ENCODE peak calls at places on chromosomes 6 and 20, in six cellular contexts. Z is uterus, R is fibroblast of the conjunctiva, C is activated gamma-delta T cell treated with Interleukin-2 at 50 U/mL for 16 hours, X is retina, F is ELF-1. Q is an unnamed sample.

GRCh38 chr20:21373436-21373835 is 23.9 kb downstream of the NKX2-4 start:
- DNase-seq in Z (no peak), R (no peak), C (no peak), X (no peak), F (no peak), Q (no peak)

GRCh38 chr6:97102152-97102790 is 177.7 kb downstream of the KLHL32 start:
- DNase-seq in Z (no peak), R (no peak), C (no peak), X (no peak), F (no peak), Q (no peak)

GRCh38 chr6:65569505-65569904 is 137.5 kb downstream of the EYS start:
- DNase-seq in Z (no peak), R (no peak), C (no peak), X (no peak), F (peak), Q (no peak)

GRCh38 chr20:56974499-56975250 is 291.8 kb downstream of the BMP7 start:
- DNase-seq in Z (no peak), R (peak), C (no peak), X (peak), F (peak), Q (peak)

GRCh38 chr20:3875378-3875974 is 13.7 kb upstream of the PANK2 start:
- DNase-seq in Z (no peak), R (no peak), C (no peak), X (no peak), F (no peak), Q (no peak)

GRCh38 chr6:139147628-139148027 is 12.7 kb downstream of the HECA start:
- DNase-seq in Z (no peak), R (no peak), C (no peak), X (no peak), F (no peak), Q (no peak)

GRCh38 chr6:110415297-110415916 is at the start of gene DDO:
- DNase-seq in Z (peak), R (no peak), C (no peak), X (no peak), F (no peak), Q (no peak)

GRCh38 chr6:4466260-4466659 is 309.9 kb upstream of the CDYL start:
- DNase-seq in Z (no peak), R (no peak), C (no peak), X (no peak), F (no peak), Q (no peak)

GRCh38 chr6:152221806-152222628 is 414.5 kb downstream of the ESR1 start:
- DNase-seq in Z (no peak), R (no peak), C (no peak), X (no peak), F (no peak), Q (no peak)

GRCh38 chr6:3023663-3024483 is 24.2 kb downstream of the NQO2 start:
- DNase-seq in Z (peak), R (peak), C (peak), X (peak), F (peak), Q (peak)

GRCh38 chr20:23340524-23340923 is 10.1 kb upstream of the NXT1 start:
- DNase-seq in Z (peak), R (peak), C (no peak), X (peak), F (peak), Q (peak)

GRCh38 chr20:33276303-33277113 is 6.5 kb upstream of the BPIFB1 start:
- DNase-seq in Z (no peak), R (no peak), C (no peak), X (no peak), F (peak), Q (no peak)

GRCh38 chr6:142015011-142015410 is 117.7 kb upstream of the GJE1 start:
- DNase-seq in Z (no peak), R (no peak), C (no peak), X (no peak), F (peak), Q (no peak)

Q was measured in NB4.